ENCODE peak calls at places on chromosomes 12 and 14, in four cellular contexts. L, D, M and K are unnamed samples.

GRCh38 chr12:57240069-57240921 is 10.7 kb downstream of the STAC3 start:
- DNase-seq in L (no peak), D (peak; percentile 69), M (peak; percentile 68), K (no peak)

GRCh38 chr12:24423611-24424010 is 474.1 kb upstream of the SOX5 start:
- DNase-seq in L (no peak), D (no peak), M (no peak), K (no peak)

GRCh38 chr12:76032043-76032981 is 736 bp upstream of the PHLDA1 start:
- DNase-seq in L (no peak), D (no peak), M (peak; percentile 79), K (peak; percentile 38)

GRCh38 chr14:35158951-35159653 is 36.8 kb downstream of the PRORP start:
- DNase-seq in L (peak; percentile 33), D (no peak), M (peak; percentile 53), K (no peak)

GRCh38 chr12:12716151-12716844 is 870 bp upstream of the CDKN1B start:
- DNase-seq in L (no peak), D (no peak), M (peak; percentile 53), K (peak; percentile 80)

GRCh38 chr14:61589691-61590521 is 105.4 kb upstream of the HIF1A start:
- DNase-seq in L (no peak), D (no peak), M (no peak), K (no peak)

GRCh38 chr12:115166698-115167315 is 482.8 kb upstream of the TBX3 start:
- DNase-seq in L (no peak), D (no peak), M (peak; percentile 48), K (no peak)

GRCh38 chr14:73777420-73777819 is 63.2 kb upstream of the PNMA1 start:
- DNase-seq in L (no peak), D (no peak), M (no peak), K (no peak)

GRCh38 chr12:4032906-4033628 is 159.9 kb upstream of the PARP11 start:
- DNase-seq in L (no peak), D (no peak), M (peak; percentile 33), K (no peak)

GRCh38 chr12:69583203-69583602 is 2.1 kb upstream of the CCT2 start:
- DNase-seq in L (no peak), D (no peak), M (no peak), K (no peak)

GRCh38 chr12:51326762-51327439 is 2.9 kb upstream of the BIN2 start:
- DNase-seq in L (no peak), D (no peak), M (peak; percentile 68), K (peak; percentile 60)

GRCh38 chr14:105426416-105427130 is 6.9 kb downstream of the MTA1 start:
- DNase-seq in L (no peak), D (no peak), M (no peak), K (no peak)

GRCh38 chr14:67674139-67674479 is 323 bp downstream of the VTI1B start:
- DNase-seq in L (peak; percentile 63), D (peak; percentile 72), M (peak; percentile 80), K (peak; percentile 39)

GRCh38 chr12:3170423-3171194 is 93.4 kb downstream of the TSPAN9 start:
- DNase-seq in L (no peak), D (no peak), M (peak; percentile 97), K (no peak)

GRCh38 chr12:52335598-52336262 is 14.5 kb upstream of the KRT83 start:
- DNase-seq in L (no peak), D (no peak), M (no peak), K (no peak)

GRCh38 chr12:79689041-79689476 is 1.7 kb downstream of the PAWR start:
- DNase-seq in L (no peak), D (no peak), M (no peak), K (no peak)

GRCh38 chr12:127429556-127429955 is 837.4 kb upstream of the TMEM132C start:
- DNase-seq in L (no peak), D (no peak), M (no peak), K (no peak)

GRCh38 chr14:105026789-105027563 is 6.1 kb upstream of the CDCA4 start:
- DNase-seq in L (no peak), D (no peak), M (no peak), K (no peak)